ENCODE peak calls at places on chromosomes 11 and 22, in four cellular contexts. B is KBM-7, K is T-helper 2 cell, Y is cardiac muscle cell. P is an unnamed sample.

GRCh38 chr11:117315285-117316196 is 515 bp downstream of the BACE1 start:
- DNase-seq in B (no peak), K (no peak), Y (peak; percentile 19), P (no peak)

GRCh38 chr11:31487848-31488247 is 21.6 kb downstream of the IMMP1L start:
- DNase-seq in B (peak; percentile 69), K (no peak), Y (peak; percentile 21), P (no peak)

GRCh38 chr11:43542734-43543133 is 137.8 kb upstream of the HSD17B12 start:
- DNase-seq in B (no peak), K (no peak), Y (peak; percentile 25), P (no peak)

GRCh38 chr11:47688986-47689385 is 26.2 kb downstream of the AGBL2 start:
- DNase-seq in B (no peak), K (no peak), Y (no peak), P (no peak)

GRCh38 chr11:111801135-111801534 is 34.9 kb upstream of the PPP2R1B start:
- DNase-seq in B (no peak), K (no peak), Y (no peak), P (no peak)

GRCh38 chr22:28547132-28547842 is 132.4 kb downstream of the TTC28 start:
- DNase-seq in B (no peak), K (no peak), Y (no peak), P (no peak)

GRCh38 chr11:111259871-111260270 is 14.3 kb downstream of the POU2AF2 start:
- DNase-seq in B (no peak), K (no peak), Y (no peak), P (no peak)

GRCh38 chr22:29314074-29314473 is 1.4 kb downstream of the RASL10A start:
- DNase-seq in B (no peak), K (no peak), Y (no peak), P (no peak)

P was measured in T-cell.